ENCODE peak calls at places on chromosomes 16 and 17, in seven cellular contexts. K is cardiac fibroblast, J is NCI-H226, G is ACHN, Z is AG08395, R is memory B cell, V is caudate nucleus. E is an unnamed sample.

GRCh38 chr17:27245230-27245696 is 48.7 kb upstream of the WSB1 start:
- DNase-seq in K (peak; percentile 95), J (peak; percentile 82), G (peak; percentile 63), Z (peak; percentile 90), R (peak; percentile 54), V (peak; percentile 71), E (peak; percentile 74)

GRCh38 chr17:6393368-6393952 is 41.5 kb downstream of the AIPL1 start:
- DNase-seq in K (no peak), J (no peak), G (no peak), Z (no peak), R (no peak), V (no peak), E (no peak)

GRCh38 chr17:11739848-11740247 is 141.6 kb downstream of the DNAH9 start:
- DNase-seq in K (no peak), J (no peak), G (no peak), Z (no peak), R (no peak), V (no peak), E (no peak)

GRCh38 chr16:77991701-77992100 is 30.6 kb upstream of the CLEC3A start:
- DNase-seq in K (no peak), J (no peak), G (no peak), Z (no peak), R (no peak), V (no peak), E (no peak)

GRCh38 chr17:1985686-1986085 is 39.4 kb downstream of the RTN4RL1 start:
- DNase-seq in K (no peak), J (peak; percentile 37), G (no peak), Z (no peak), R (no peak), V (no peak), E (no peak)

GRCh38 chr17:61904094-61904710 is 23.6 kb downstream of the INTS2 start:
- DNase-seq in K (no peak), J (no peak), G (no peak), Z (no peak), R (no peak), V (no peak), E (no peak)

GRCh38 chr17:206941-207560 is 25.6 kb upstream of the DOC2B start:
- DNase-seq in K (no peak), J (no peak), G (no peak), Z (no peak), R (no peak), V (no peak), E (no peak)

GRCh38 chr16:54285414-54286066 is 1.0 kb downstream of the IRX3 start:
- DNase-seq in K (peak; percentile 70), J (peak; percentile 11), G (peak; percentile 52), Z (peak; percentile 61), R (no peak), V (no peak), E (peak; percentile 86)

GRCh38 chr16:47043970-47044684 is 70.7 kb upstream of the DNAJA2 start:
- DNase-seq in K (no peak), J (no peak), G (no peak), Z (no peak), R (no peak), V (no peak), E (no peak)

GRCh38 chr17:40671282-40671681 is 6.3 kb upstream of the KRT222 start:
- DNase-seq in K (no peak), J (no peak), G (no peak), Z (no peak), R (no peak), V (no peak), E (no peak)

GRCh38 chr17:45895969-45896793 is 1.8 kb downstream of the MAPT start:
- DNase-seq in K (no peak), J (no peak), G (no peak), Z (no peak), R (no peak), V (peak; percentile 68), E (no peak)

GRCh38 chr16:79769320-79770243 is 169.0 kb upstream of the MAF start:
- DNase-seq in K (no peak), J (no peak), G (no peak), Z (no peak), R (no peak), V (no peak), E (no peak)

GRCh38 chr17:59533694-59534093 is 31.7 kb upstream of the DHX40 start:
- DNase-seq in K (no peak), J (no peak), G (no peak), Z (no peak), R (no peak), V (no peak), E (no peak)

GRCh38 chr17:56269509-56269908 is 116.2 kb downstream of the ANKFN1 start:
- DNase-seq in K (no peak), J (no peak), G (no peak), Z (peak; percentile 51), R (no peak), V (no peak), E (no peak)

GRCh38 chr17:27993161-27993695 is 49.2 kb upstream of the NLK start:
- DNase-seq in K (no peak), J (no peak), G (no peak), Z (no peak), R (no peak), V (peak; percentile 41), E (no peak)

GRCh38 chr17:4956493-4957061 is 5.7 kb downstream of the ENO3 start:
- DNase-seq in K (no peak), J (no peak), G (no peak), Z (no peak), R (no peak), V (no peak), E (no peak)

GRCh38 chr16:70163596-70163995 is 10.0 kb upstream of the CLEC18C start:
- DNase-seq in K (no peak), J (no peak), G (no peak), Z (no peak), R (no peak), V (no peak), E (no peak)

GRCh38 chr17:63997341-63998048 is 656 bp upstream of the PRR29 start:
- DNase-seq in K (no peak), J (no peak), G (no peak), Z (no peak), R (no peak), V (no peak), E (no peak)

GRCh38 chr16:23504453-23505179 is 5.7 kb downstream of the GGA2 start:
- DNase-seq in K (peak; percentile 95), J (peak; percentile 95), G (peak; percentile 97), Z (peak; percentile 85), R (peak; percentile 41), V (no peak), E (peak; percentile 80)

GRCh38 chr17:44556114-44556853 is 1.0 kb upstream of the FZD2 start:
- DNase-seq in K (peak; percentile 69), J (peak; percentile 21), G (peak; percentile 76), Z (peak; percentile 70), R (peak; percentile 26), V (no peak), E (peak; percentile 49)

GRCh38 chr16:85569615-85570212 is 43.4 kb upstream of the GSE1 start:
- DNase-seq in K (no peak), J (peak; percentile 50), G (no peak), Z (peak; percentile 46), R (no peak), V (no peak), E (no peak)

GRCh38 chr16:89860747-89861304 is 12.6 kb upstream of the TCF25 start:
- DNase-seq in K (peak; percentile 59), J (peak; percentile 51), G (peak; percentile 66), Z (peak; percentile 91), R (peak; percentile 92), V (no peak), E (peak; percentile 90)

GRCh38 chr16:70574595-70575271 is 51.1 kb downstream of the SF3B3 start:
- DNase-seq in K (peak; percentile 44), J (no peak), G (no peak), Z (no peak), R (no peak), V (no peak), E (no peak)

GRCh38 chr17:66506641-66507040 is 204.2 kb downstream of the PRKCA start:
- DNase-seq in K (peak; percentile 29), J (no peak), G (no peak), Z (no peak), R (no peak), V (no peak), E (no peak)

GRCh38 chr17:57471941-57472368 is 215.6 kb downstream of the MSI2 start:
- DNase-seq in K (no peak), J (no peak), G (no peak), Z (no peak), R (no peak), V (no peak), E (no peak)

GRCh38 chr17:61048398-61049106 is 351.1 kb upstream of the TBX2 start:
- DNase-seq in K (no peak), J (no peak), G (no peak), Z (no peak), R (no peak), V (no peak), E (no peak)

GRCh38 chr17:41211845-41212466 is 14.5 kb upstream of the KRTAP9-2 start:
- DNase-seq in K (peak; percentile 36), J (no peak), G (no peak), Z (peak; percentile 29), R (no peak), V (no peak), E (no peak)

GRCh38 chr16:2527071-2527783 is 4.0 kb downstream of the CEMP1 start:
- DNase-seq in K (no peak), J (no peak), G (no peak), Z (no peak), R (no peak), V (no peak), E (no peak)

GRCh38 chr17:41338961-41339485 is 11.6 kb downstream of the KRT33A start:
- DNase-seq in K (peak; percentile 14), J (no peak), G (no peak), Z (peak; percentile 32), R (no peak), V (no peak), E (no peak)

GRCh38 chr16:68078726-68079615 is 6.2 kb upstream of the NFATC3 start:
- DNase-seq in K (no peak), J (no peak), G (no peak), Z (no peak), R (no peak), V (no peak), E (no peak)

GRCh38 chr16:5982979-5983378 is 885.4 kb upstream of the EEF2KMT start:
- DNase-seq in K (no peak), J (no peak), G (no peak), Z (no peak), R (no peak), V (peak; percentile 1), E (no peak)

GRCh38 chr17:73591278-73592078 is 52.8 kb downstream of the SDK2 start:
- DNase-seq in K (no peak), J (no peak), G (no peak), Z (no peak), R (peak; percentile 43), V (no peak), E (no peak)